ENCODE peak calls at places on chromosomes 7 and 10, in four cellular contexts. One of them, this sample, is unnamed.

GRCh38 chr10:93751832-93752231 is 5.9 kb upstream of the LGI1 start:
- DNase-seq in HepG2: no peak
- DNase-seq in stomach: no peak
- DNase-seq in prostate gland: no peak
- DNase-seq in this sample: peak; percentile 34

GRCh38 chr7:132941905-132942304 is 140.0 kb downstream of the CHCHD3 start:
- DNase-seq in HepG2: no peak
- DNase-seq in stomach: no peak
- DNase-seq in prostate gland: no peak
- DNase-seq in this sample: no peak

GRCh38 chr10:101158101-101159058 is 27.3 kb downstream of the TLX1 start:
- DNase-seq in HepG2: no peak
- DNase-seq in stomach: no peak
- DNase-seq in prostate gland: no peak
- DNase-seq in this sample: no peak

GRCh38 chr10:71600856-71601255 is 118.7 kb downstream of the C10orf105 start:
- DNase-seq in HepG2: no peak
- DNase-seq in stomach: no peak
- DNase-seq in prostate gland: no peak
- DNase-seq in this sample: no peak

GRCh38 chr7:92357260-92357659 is 90.0 kb upstream of the GATAD1 start:
- DNase-seq in HepG2: no peak
- DNase-seq in stomach: no peak
- DNase-seq in prostate gland: no peak
- DNase-seq in this sample: no peak

GRCh38 chr7:22787936-22788335 is 34.7 kb downstream of the TOMM7 start:
- DNase-seq in HepG2: no peak
- DNase-seq in stomach: no peak
- DNase-seq in prostate gland: no peak
- DNase-seq in this sample: no peak

GRCh38 chr7:158031820-158032424 is 555.7 kb downstream of the PTPRN2 start:
- DNase-seq in HepG2: no peak
- DNase-seq in stomach: peak; percentile 23
- DNase-seq in prostate gland: no peak
- DNase-seq in this sample: no peak

GRCh38 chr10:114271014-114271778 is 32.1 kb downstream of the VWA2 start:
- DNase-seq in HepG2: no peak
- DNase-seq in stomach: peak; percentile 58
- DNase-seq in prostate gland: peak; percentile 71
- DNase-seq in this sample: no peak

GRCh38 chr10:134743-135600 is at the start of gene ZMYND11:
- DNase-seq in HepG2: no peak
- DNase-seq in stomach: peak; percentile 67
- DNase-seq in prostate gland: peak; percentile 60
- DNase-seq in this sample: no peak
- TF ChIP-seq POLR2A in HepG2: peak; percentile 28
- TF ChIP-seq POLR2A in stomach: no peak
- TF ChIP-seq POLR2A in prostate gland: no peak
- TF ChIP-seq POLR2A in this sample: no peak

GRCh38 chr7:150335774-150336112 is 5.7 kb downstream of the RARRES2 start:
- DNase-seq in HepG2: no peak
- DNase-seq in stomach: no peak
- DNase-seq in prostate gland: no peak
- DNase-seq in this sample: no peak

GRCh38 chr7:150337179-150337578 is 4.2 kb downstream of the RARRES2 start:
- DNase-seq in HepG2: no peak
- DNase-seq in stomach: no peak
- DNase-seq in prostate gland: no peak
- DNase-seq in this sample: no peak

GRCh38 chr7:150335101-150335773 is 6.2 kb downstream of the RARRES2 start:
- DNase-seq in HepG2: no peak
- DNase-seq in stomach: no peak
- DNase-seq in prostate gland: no peak
- DNase-seq in this sample: no peak

GRCh38 chr7:150337659-150338081 is 3.8 kb downstream of the RARRES2 start:
- DNase-seq in HepG2: no peak
- DNase-seq in stomach: no peak
- DNase-seq in prostate gland: no peak
- DNase-seq in this sample: no peak

DNA sequence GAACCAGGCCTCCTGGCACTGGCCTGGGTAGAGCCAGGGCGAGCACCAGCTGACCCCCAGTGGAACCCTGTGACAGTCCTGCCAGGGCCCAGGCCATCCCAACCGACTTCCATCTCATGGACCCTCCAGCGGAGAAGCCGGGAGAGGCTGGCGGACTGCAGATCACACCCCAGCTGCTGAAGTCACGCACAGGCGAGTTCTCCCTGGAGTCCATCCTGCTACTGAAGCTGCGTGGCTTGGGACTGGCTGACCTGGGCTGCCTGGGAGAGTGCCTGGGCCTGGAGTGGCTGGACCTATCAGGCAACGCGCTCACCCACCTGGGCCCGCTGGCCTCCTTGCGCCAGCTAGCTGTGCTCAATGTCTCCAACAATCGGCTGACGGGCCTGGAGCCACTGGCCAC is 4.7 kb downstream of the RARRES2 start:
- DNase-seq in HepG2: no peak
- DNase-seq in stomach: no peak
- DNase-seq in prostate gland: no peak
- DNase-seq in this sample: no peak
- H3K27ac ChIP-seq in HepG2: no peak overlapping the region
- H3K27ac ChIP-seq in stomach: no peak overlapping the region
- H3K27ac ChIP-seq in prostate gland: no peak overlapping the region
- H3K27ac ChIP-seq in this sample: no peak overlapping the region

GRCh38 chr7:47380325-47381131 is 201.4 kb downstream of the TNS3 start:
- DNase-seq in HepG2: peak; percentile 48
- DNase-seq in stomach: peak; percentile 47
- DNase-seq in prostate gland: no peak
- DNase-seq in this sample: no peak
- TF ChIP-seq POLR2A in HepG2: no peak
- TF ChIP-seq POLR2A in stomach: no peak
- TF ChIP-seq POLR2A in prostate gland: no peak
- TF ChIP-seq POLR2A in this sample: no peak

DNA sequence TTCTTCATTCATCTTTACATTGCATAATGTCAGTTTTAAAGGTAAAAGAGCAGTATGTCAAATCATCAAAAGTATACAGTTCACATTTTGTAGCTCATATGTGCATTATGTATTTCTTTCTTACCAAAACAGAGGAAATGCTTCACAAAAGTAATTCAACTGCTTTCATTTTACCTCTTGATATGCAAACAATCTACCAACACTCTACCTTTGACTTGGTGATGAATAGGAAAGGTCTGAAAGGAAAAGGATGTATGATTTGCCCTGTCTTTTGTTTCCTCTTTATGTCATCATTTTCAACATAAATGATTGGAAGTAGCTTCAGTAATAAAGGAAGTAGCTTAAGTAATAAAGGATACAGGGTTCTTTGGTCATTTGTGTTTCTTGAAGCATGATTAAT is 846.7 kb downstream of the NXPH1 start:
- DNase-seq in HepG2: no peak
- DNase-seq in stomach: no peak
- DNase-seq in prostate gland: no peak
- DNase-seq in this sample: no peak
- H3K27ac ChIP-seq in HepG2: no peak overlapping the region
- H3K27ac ChIP-seq in stomach: no peak overlapping the region
- H3K27ac ChIP-seq in prostate gland: no peak overlapping the region
- H3K27ac ChIP-seq in this sample: no peak overlapping the region

GRCh38 chr10:132395704-132396494 is 1.1 kb upstream of the PWWP2B start:
- DNase-seq in HepG2: peak; percentile 62
- DNase-seq in stomach: peak; percentile 87
- DNase-seq in prostate gland: no peak
- DNase-seq in this sample: no peak

GRCh38 chr10:132397671-132398565 is 918 bp downstream of the PWWP2B start:
- DNase-seq in HepG2: no peak
- DNase-seq in stomach: peak; percentile 68
- DNase-seq in prostate gland: no peak
- DNase-seq in this sample: no peak

GRCh38 chr10:132398566-132398991 is 1.6 kb downstream of the PWWP2B start:
- DNase-seq in HepG2: no peak
- DNase-seq in stomach: no peak
- DNase-seq in prostate gland: no peak
- DNase-seq in this sample: no peak

GRCh38 chr10:132396495-132397035 is 435 bp upstream of the PWWP2B start:
- DNase-seq in HepG2: peak; percentile 26
- DNase-seq in stomach: peak; percentile 75
- DNase-seq in prostate gland: peak; percentile 65
- DNase-seq in this sample: no peak

DNA sequence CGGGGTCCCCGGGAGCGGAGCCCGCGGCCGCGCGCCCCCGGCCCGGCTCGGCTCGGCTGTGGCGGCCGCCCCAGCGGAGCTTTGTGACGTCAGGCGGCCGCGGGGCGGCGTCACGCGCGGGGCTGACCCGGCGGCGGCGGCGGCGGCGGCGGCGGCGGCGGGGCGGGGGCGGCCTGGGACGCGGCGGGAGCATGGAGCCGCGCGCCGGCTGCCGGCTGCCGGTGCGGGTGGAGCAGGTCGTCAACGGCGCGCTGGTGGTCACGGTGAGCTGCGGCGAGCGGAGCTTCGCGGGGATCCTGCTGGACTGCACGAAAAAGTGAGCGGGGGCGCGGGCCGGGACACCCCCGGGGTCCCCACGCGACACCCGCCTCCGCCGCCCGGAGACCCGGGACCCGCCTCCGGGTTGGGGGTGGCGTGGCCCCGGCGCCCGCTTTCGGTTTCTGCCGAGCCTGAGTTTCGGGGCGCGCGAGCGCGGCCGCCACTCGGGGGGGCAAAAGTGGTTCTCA is at the start of gene PWWP2B:
- DNase-seq in HepG2: no peak
- DNase-seq in stomach: peak; percentile 75
- DNase-seq in prostate gland: no peak
- DNase-seq in this sample: no peak
- TF ChIP-seq POLR2A in HepG2: no peak
- TF ChIP-seq POLR2A in stomach: no peak
- TF ChIP-seq POLR2A in prostate gland: peak; percentile 60
- TF ChIP-seq POLR2A in this sample: no peak

DNA sequence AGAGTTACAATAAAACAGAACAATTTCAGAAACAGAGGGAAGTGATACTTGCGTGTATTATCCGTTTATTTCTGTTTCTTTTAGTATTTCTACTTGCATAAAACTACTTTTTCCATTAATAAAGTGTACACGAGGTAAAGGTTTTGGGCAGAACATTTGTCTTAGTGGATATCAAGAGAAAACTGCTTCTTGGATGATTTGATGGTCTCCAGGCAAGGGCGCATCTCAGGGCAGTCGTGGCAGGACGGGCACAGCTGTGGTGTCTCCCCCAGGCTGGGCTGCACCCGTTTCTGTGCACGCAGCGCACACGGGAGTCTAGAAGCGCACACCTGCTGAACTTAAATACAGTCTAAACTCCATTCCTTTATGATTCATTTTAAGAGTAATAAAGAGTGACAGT is 23.4 kb upstream of the RNF32 start:
- DNase-seq in HepG2: no peak
- DNase-seq in stomach: no peak
- DNase-seq in prostate gland: no peak
- DNase-seq in this sample: no peak
- H3K27ac ChIP-seq in HepG2: peak overlapping the region; percentile 100
- H3K27ac ChIP-seq in stomach: no peak overlapping the region
- H3K27ac ChIP-seq in prostate gland: no peak overlapping the region
- H3K27ac ChIP-seq in this sample: no peak overlapping the region

GRCh38 chr10:88991161-88991899 is 732 bp downstream of the FAS start:
- DNase-seq in HepG2: peak; percentile 54
- DNase-seq in stomach: peak; percentile 55
- DNase-seq in prostate gland: peak; percentile 65
- DNase-seq in this sample: peak; percentile 35
- TF ChIP-seq POLR2A in HepG2: no peak
- TF ChIP-seq POLR2A in stomach: no peak
- TF ChIP-seq POLR2A in prostate gland: peak; percentile 37
- TF ChIP-seq POLR2A in this sample: no peak

This sample was measured in HCT116.